ENCODE peak calls at places on chromosomes 1 and 21, in eight cellular contexts. S is heart left ventricle; U is IMR-90; Y is MM.1S; B is ascending aorta; L is stomach; H is heart right ventricle; X is CD8-positive, alpha-beta T cell. P is an unnamed sample. For H3K27me3, the result is how much of the 10 kb centered on the place peaks cover.

GRCh38 chr1:111720274-111720976 is 18.8 kb downstream of the INKA2 start:
- DNase-seq in Y (no peak), L (no peak), S (peak), H (peak), X (no peak), B (no peak), U (no peak), P (no peak)

GRCh38 chr1:204307334-204307883 is 52.3 kb downstream of the PLEKHA6 start:
- DNase-seq in L (peak), X (no peak), H (no peak), Y (no peak), S (peak), U (peak), B (no peak), P (no peak)

GRCh38 chr1:45243476-45244343 is 37.3 kb upstream of the ZSWIM5 start:
- DNase-seq in X (no peak), Y (no peak), H (no peak), B (no peak), U (no peak), S (no peak), L (no peak), P (no peak)

GRCh38 chr1:10402729-10403274 is 3.9 kb downstream of the PGD start:
- DNase-seq in H (no peak), Y (no peak), L (no peak), B (no peak), X (no peak), S (no peak), U (peak), P (no peak)

GRCh38 chr1:168321945-168322344 is 41.3 kb downstream of the TBX19 start:
- DNase-seq in X (no peak), H (no peak), B (no peak), S (no peak), U (peak), Y (peak), L (no peak), P (no peak)

GRCh38 chr1:88289703-88290102 is 394.4 kb upstream of the PKN2 start:
- DNase-seq in S (no peak), L (no peak), B (no peak), H (no peak), Y (no peak), U (no peak), X (no peak), P (no peak)

GRCh38 chr1:203467550-203467921 is 8.1 kb upstream of the PRELP start:
- DNase-seq in U (no peak), X (no peak), H (peak), L (peak), B (peak), Y (no peak), S (peak), P (no peak)

GRCh38 chr1:17233675-17234074 is 15.2 kb upstream of the PADI3 start:
- DNase-seq in L (peak), H (no peak), X (no peak), B (peak), Y (no peak), U (peak), S (no peak), P (no peak)

GRCh38 chr1:119587328-119587727 is 60.7 kb downstream of the ZNF697 start:
- DNase-seq in Y (no peak), H (no peak), X (no peak), U (no peak), B (no peak), L (no peak), S (no peak), P (no peak)

GRCh38 chr1:10647414-10648170 is 148.9 kb downstream of the CASZ1 start:
- DNase-seq in L (no peak), U (no peak), S (no peak), B (no peak), X (no peak), Y (no peak), H (no peak), P (no peak)

GRCh38 chr1:72837781-72838180 is 555.4 kb upstream of the NEGR1 start:
- DNase-seq in B (no peak), H (no peak), L (no peak), X (no peak), Y (no peak), U (no peak), S (no peak), P (no peak)

GRCh38 chr1:200739499-200740290 is 1.0 kb downstream of the CAMSAP2 start:
- DNase-seq in L (peak), Y (no peak), X (no peak), U (no peak), B (peak), S (peak), H (peak), P (no peak)

GRCh38 chr1:208962867-208963266 is 620.6 kb upstream of the CAMK1G start:
- DNase-seq in Y (no peak), S (no peak), H (no peak), U (no peak), X (no peak), L (no peak), B (no peak), P (no peak)

GRCh38 chr1:5950201-5950895 is 41.9 kb downstream of the NPHP4 start:
- DNase-seq in X (no peak), H (no peak), Y (no peak), L (no peak), S (no peak), B (peak), U (no peak), P (no peak)

GRCh38 chr1:198830397-198830796 is 191.6 kb downstream of the PTPRC start:
- DNase-seq in S (no peak), Y (no peak), B (no peak), L (no peak), H (no peak), X (no peak), U (no peak), P (peak)

GRCh38 chr21:31045841-31046240 is 7.6 kb upstream of the KRTAP19-8 start:
- DNase-seq in Y (no peak), H (no peak), U (no peak), X (no peak), S (no peak), L (no peak), B (no peak), P (no peak)

GRCh38 chr1:54121482-54122130 is 31.2 kb downstream of the CDCP2 start:
- DNase-seq in X (peak), S (peak), U (peak), B (peak), L (peak), H (peak), Y (peak), P (peak)

GRCh38 chr1:111707906-111708305 is 31.3 kb downstream of the INKA2 start:
- DNase-seq in H (no peak), L (no peak), U (peak), B (no peak), Y (no peak), X (no peak), S (no peak), P (no peak)

GRCh38 chr1:20154306-20154831 is 15.2 kb downstream of the PLA2G2F start:
- DNase-seq in S (no peak), L (no peak), X (no peak), U (no peak), H (no peak), B (no peak), Y (no peak), P (no peak)

GRCh38 chr1:55353709-55354620 is 138.8 kb upstream of the USP24 start:
- DNase-seq in S (no peak), U (peak), Y (no peak), L (no peak), H (no peak), X (no peak), B (no peak), P (no peak)

GRCh38 chr1:84143796-84144565 is at the start of gene PRKACB:
- DNase-seq in Y (peak), L (no peak), X (no peak), B (no peak), H (no peak), U (peak), S (no peak), P (no peak)

GRCh38 chr1:116820362-116820761 is 66.1 kb downstream of the CD2 start:
- DNase-seq in U (peak), L (no peak), H (peak), X (no peak), Y (no peak), S (peak), B (no peak), P (no peak)

GRCh38 chr1:156143765-156144489 is 9.5 kb upstream of the SEMA4A start:
- DNase-seq in H (no peak), S (no peak), U (no peak), B (no peak), L (no peak), Y (no peak), X (no peak), P (no peak)

GRCh38 chr1:24321712-24322635 is 2.8 kb downstream of the GRHL3 start:
- DNase-seq in S (peak), B (peak), U (peak), H (peak), Y (peak), X (peak), L (peak), P (peak)

GRCh38 chr21:35138665-35139381 is 89.7 kb upstream of the RUNX1 start:
- DNase-seq in Y (no peak), S (no peak), H (no peak), X (peak), L (no peak), B (no peak), U (peak), P (peak)

GRCh38 chr1:24424207-24424606 is 8.6 kb downstream of the NIPAL3 start:
- DNase-seq in X (no peak), H (no peak), U (no peak), Y (no peak), B (no peak), L (no peak), S (no peak), P (no peak)

GRCh38 chr1:44808938-44809917 is 905 bp downstream of the BTBD19 start:
- DNase-seq in L (peak), H (peak), U (peak), B (peak), S (peak), Y (peak), X (peak), P (peak)

GRCh38 chr1:30707412-30708360 is 15.7 kb downstream of the MATN1 start:
- DNase-seq in H (peak), X (peak), U (peak), L (peak), Y (peak), S (peak), B (no peak), P (no peak)

GRCh38 chr1:220386494-220387195 is 114.4 kb upstream of the RAB3GAP2 start:
- DNase-seq in U (no peak), Y (no peak), X (no peak), L (no peak), B (no peak), H (no peak), S (no peak), P (no peak)

GRCh38 chr1:228037401-228038386 is 30.9 kb downstream of the WNT3A start:
- DNase-seq in H (no peak), Y (no peak), X (peak), S (no peak), U (peak), B (peak), L (peak), P (peak)

GRCh38 chr1:224493269-224493668 is 58.7 kb upstream of the WDR26 start:
- DNase-seq in S (no peak), L (no peak), B (no peak), H (no peak), X (no peak), U (no peak), Y (peak), P (no peak)

GRCh38 chr1:225735252-225736149 is 42.1 kb upstream of the SRP9 start:
- DNase-seq in B (peak), X (no peak), Y (no peak), U (peak), S (peak), L (peak), H (peak), P (no peak)

GRCh38 chr1:149849246-149849946 is 50.0 kb upstream of the BOLA1 start:
- DNase-seq in U (no peak), Y (peak), H (no peak), L (no peak), X (no peak), B (no peak), S (no peak), P (no peak)

GRCh38 chr1:94572780-94573179 is 31.2 kb upstream of the F3 start:
- DNase-seq in B (no peak), Y (no peak), S (no peak), L (no peak), X (no peak), H (no peak), U (no peak), P (no peak)

GRCh38 chr1:10712568-10712967 is 83.9 kb downstream of the CASZ1 start:
- DNase-seq in Y (no peak), L (no peak), B (no peak), U (no peak), H (no peak), X (no peak), S (no peak), P (no peak)

DNA sequence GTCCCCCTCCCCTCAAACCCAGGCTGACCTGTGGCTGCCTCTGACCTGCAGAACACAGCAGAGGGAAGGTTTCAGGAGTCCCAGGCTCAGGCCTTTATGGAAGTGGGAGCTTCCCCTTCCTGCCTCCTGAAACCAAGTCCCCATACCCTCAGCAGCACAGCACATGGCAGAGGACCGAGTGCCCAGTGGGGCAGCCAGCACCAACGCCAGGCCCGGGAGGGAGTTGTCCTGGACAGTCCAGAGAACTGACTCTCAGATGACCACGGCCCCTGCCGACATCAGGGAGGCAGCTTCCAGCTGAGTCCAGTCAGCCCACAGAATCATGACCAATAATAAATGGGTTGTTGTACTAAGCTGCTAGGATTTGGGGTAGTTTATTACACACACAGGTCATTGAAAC is 79.6 kb upstream of the ERG start:
- DNase-seq in B (no peak), H (no peak), X (no peak), Y (no peak), L (no peak), S (no peak), U (no peak), P (no peak)
- H3K4me3 ChIP-seq in B (no peak), H (no peak), X (no peak), Y (no peak), L (no peak), S (no peak), U (no peak), P (no peak)

GRCh38 chr1:235646463-235646862 is 3.1 kb downstream of the GNG4 start:
- DNase-seq in L (no peak), H (no peak), U (no peak), Y (no peak), B (no peak), S (no peak), X (no peak), P (no peak)

GRCh38 chr1:235650341-235651169 is 971 bp upstream of the GNG4 start:
- DNase-seq in B (no peak), H (no peak), L (no peak), X (no peak), S (no peak), Y (no peak), U (no peak), P (no peak)

GRCh38 chr1:235649722-235650163 is at the start of gene GNG4:
- DNase-seq in U (no peak), Y (no peak), B (no peak), H (no peak), X (no peak), S (no peak), L (no peak), P (no peak)

GRCh38 chr1:235648954-235649721 is 446 bp downstream of the GNG4 start:
- DNase-seq in U (peak), B (no peak), L (peak), S (peak), Y (peak), X (peak), H (peak), P (no peak)

GRCh38 chr1:235648407-235648907 is 1.1 kb downstream of the GNG4 start:
- DNase-seq in B (no peak), L (no peak), Y (no peak), H (no peak), U (no peak), X (no peak), S (no peak), P (no peak)
- H3K27me3 ChIP-seq in B (under half), L (under half), Y (under half), H (half or more), U (under half), X (under half), S (half or more), P (under half)

GRCh38 chr21:42475526-42476492 is 20.2 kb downstream of the RSPH1 start:
- DNase-seq in L (peak), H (no peak), S (peak), Y (no peak), B (peak), U (no peak), X (peak), P (no peak)

GRCh38 chr21:42473495-42474042 is 22.5 kb downstream of the RSPH1 start:
- DNase-seq in X (peak), H (no peak), U (no peak), B (peak), S (no peak), L (no peak), Y (no peak), P (no peak)

GRCh38 chr21:42472521-42472920 is 23.5 kb downstream of the RSPH1 start:
- DNase-seq in X (no peak), L (no peak), Y (no peak), B (peak), H (no peak), S (no peak), U (no peak), P (no peak)

GRCh38 chr21:42474982-42475381 is 21.0 kb downstream of the RSPH1 start:
- DNase-seq in L (peak), U (no peak), X (no peak), S (no peak), Y (no peak), B (peak), H (no peak), P (no peak)

GRCh38 chr21:42474043-42474831 is 21.8 kb downstream of the RSPH1 start:
- DNase-seq in S (no peak), Y (no peak), H (no peak), X (peak), L (peak), B (peak), U (no peak), P (peak)
- TF ChIP-seq CTCF in S (no peak), Y (no peak), H (no peak), X (no peak), L (no peak), B (no peak), U (no peak), P (no peak)

DNA sequence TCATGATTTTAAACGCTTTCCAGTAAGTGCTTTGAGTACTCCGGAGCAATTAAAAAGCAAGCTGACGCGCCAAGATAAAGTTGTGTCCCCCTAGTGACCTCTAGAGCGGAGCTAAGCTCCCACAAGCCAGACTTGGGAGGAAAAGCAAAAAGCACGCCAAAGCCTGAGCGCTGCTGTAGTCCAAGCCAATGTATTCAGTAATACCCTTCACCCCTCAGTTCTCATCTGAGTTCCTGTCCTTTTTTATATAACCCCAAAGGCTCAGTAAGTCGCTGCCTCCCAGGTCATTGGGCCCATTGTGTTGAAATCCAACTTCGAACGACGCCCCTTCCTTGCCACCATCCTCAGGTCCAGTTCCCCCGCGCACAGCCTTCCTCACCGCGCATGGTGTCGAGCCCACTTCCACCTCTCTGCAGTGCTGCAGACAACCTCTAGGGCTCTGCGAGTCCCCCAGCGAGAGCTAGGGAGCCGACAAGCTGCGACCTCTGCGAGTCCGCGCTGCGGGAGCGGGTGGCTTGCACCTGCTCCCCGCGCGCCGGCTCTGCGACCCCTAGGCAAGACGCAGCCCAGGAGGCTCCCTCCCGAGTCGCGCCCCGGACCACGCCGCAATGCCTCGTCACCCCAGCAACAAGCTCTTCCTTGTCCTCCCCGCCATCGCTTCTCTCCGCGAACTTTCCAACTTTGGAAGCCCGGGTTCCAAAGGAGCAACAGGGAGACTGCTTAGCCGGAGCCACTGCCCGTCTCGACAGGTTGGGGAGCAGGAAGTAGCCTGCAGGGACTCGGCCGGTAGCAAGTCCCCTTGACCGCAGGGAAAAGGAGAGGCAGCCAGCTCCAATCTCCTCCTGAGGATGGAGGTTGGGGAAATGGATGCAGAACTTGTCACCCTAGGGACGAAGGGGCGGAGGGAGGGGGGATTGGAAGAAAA is 3.8 kb upstream of the SLC44A5 start:
- DNase-seq in U (peak), X (no peak), L (peak), S (peak), B (no peak), H (peak), Y (peak), P (peak)
- H3K4me3 ChIP-seq in U (no peak), X (peak), L (peak), S (peak), B (peak), H (peak), Y (peak), P (peak)

GRCh38 chr21:36707763-36708511 is 9.0 kb downstream of the SIM2 start:
- DNase-seq in Y (no peak), S (peak), U (no peak), L (no peak), H (no peak), X (no peak), B (peak), P (no peak)

GRCh38 chr21:36710729-36711048 is 11.8 kb downstream of the SIM2 start:
- DNase-seq in Y (no peak), B (peak), S (peak), L (peak), X (no peak), H (no peak), U (no peak), P (no peak)

GRCh38 chr21:36709030-36709867 is 10.3 kb downstream of the SIM2 start:
- DNase-seq in B (peak), U (no peak), H (no peak), Y (no peak), L (peak), X (no peak), S (peak), P (no peak)

GRCh38 chr21:36708512-36709029 is 9.7 kb downstream of the SIM2 start:
- DNase-seq in H (no peak), U (no peak), X (no peak), L (peak), Y (no peak), B (peak), S (peak), P (no peak)

DNA sequence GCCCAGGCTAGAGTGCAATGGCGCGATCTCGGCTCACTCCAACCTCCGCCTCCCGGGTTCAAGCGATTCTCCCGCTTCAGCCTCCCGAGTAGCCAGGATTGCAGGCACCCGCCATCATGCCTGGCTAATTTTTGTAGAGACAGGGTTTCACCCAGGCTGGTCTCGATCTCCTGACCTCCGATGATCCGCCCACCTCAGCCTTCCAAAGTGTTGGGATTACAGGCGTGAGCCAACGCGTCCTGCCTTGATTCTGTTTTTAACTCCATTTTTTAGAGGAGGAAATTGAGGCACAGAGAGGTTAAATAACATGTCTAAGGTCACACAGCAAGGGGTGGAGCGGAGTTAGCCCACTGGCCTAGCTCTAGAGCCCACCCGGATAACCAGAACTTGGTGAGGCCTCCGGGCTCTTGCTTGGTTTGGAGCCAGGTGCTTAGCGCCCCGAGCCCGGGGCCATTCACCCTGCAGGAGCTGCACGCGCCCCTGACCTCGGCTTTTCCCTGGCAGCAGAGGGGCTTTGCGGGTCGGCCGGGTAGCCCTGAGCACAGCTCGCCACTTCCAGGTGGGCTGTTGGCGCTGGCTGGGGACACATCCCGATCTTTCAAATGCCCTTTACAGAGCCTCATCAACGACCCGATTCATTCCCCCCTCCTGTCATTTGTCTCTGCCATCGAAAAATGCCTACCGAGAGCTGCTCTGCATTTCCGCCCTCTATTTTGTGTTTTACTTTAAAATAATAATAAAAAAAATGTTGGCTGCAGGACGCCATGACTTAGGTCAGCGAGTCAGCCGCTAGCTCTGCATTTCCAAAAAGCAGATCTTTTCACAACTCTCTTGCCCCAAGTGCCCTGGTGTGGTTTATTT is 11.2 kb downstream of the SIM2 start:
- DNase-seq in B (peak), S (peak), U (no peak), Y (no peak), X (no peak), H (no peak), L (peak), P (no peak)
- H3K27me3 ChIP-seq in B (half or more), S (half or more), U (half or more), Y (under half), X (under half), H (half or more), L (under half), P (under half)

P was measured in GM06990.